ENCODE peak calls at places on chromosomes 2 and 18, in seven cellular contexts. P is HCT116, A is upper lobe of left lung, X is GM12878, C is HepG2, N is Panc1, U is K562. G is an unnamed sample. For H3K9me3, the result is how much of the 10 kb centered on the place peaks cover.

GRCh38 chr2:217804786-217805678 is 197.8 kb downstream of the TNS1 start:
- ATAC-seq in C (peak), N (no peak), U (peak), A (peak), X (no peak), P (no peak), G (peak)

GRCh38 chr2:207289295-207290018 is 123.7 kb upstream of the KLF7 start:
- ATAC-seq in X (no peak), U (no peak), N (no peak), P (no peak), A (peak), C (no peak), G (no peak)

GRCh38 chr2:17303054-17303453 is 215.2 kb downstream of the RAD51AP2 start:
- ATAC-seq in X (peak), A (no peak), N (no peak), U (no peak), C (no peak), P (no peak), G (no peak)

GRCh38 chr2:98654702-98655488 is 46.5 kb downstream of the UNC50 start:
- ATAC-seq in P (no peak), A (no peak), C (no peak), X (no peak), U (no peak), N (no peak), G (no peak)

GRCh38 chr18:35083174-35083712 is 42.0 kb downstream of the MAPRE2 start:
- ATAC-seq in C (no peak), P (no peak), A (no peak), X (no peak), U (no peak), N (no peak), G (no peak)

GRCh38 chr2:37585295-37585908 is 86.0 kb downstream of the CDC42EP3 start:
- ATAC-seq in X (peak), P (peak), N (peak), C (no peak), A (peak), U (peak), G (no peak)

GRCh38 chr2:65536596-65536995 is 104.2 kb upstream of the SPRED2 start:
- ATAC-seq in A (no peak), U (no peak), P (no peak), N (no peak), C (no peak), X (peak), G (no peak)

GRCh38 chr2:234544659-234545611 is 48.1 kb upstream of the ARL4C start:
- ATAC-seq in N (peak), P (peak), X (peak), A (peak), C (peak), U (peak), G (peak)

GRCh38 chr18:61292280-61292679 is 41.0 kb upstream of the CDH20 start:
- ATAC-seq in A (no peak), U (no peak), N (no peak), C (no peak), P (no peak), X (no peak), G (no peak)

GRCh38 chr2:190599073-190599472 is 49.8 kb upstream of the NAB1 start:
- ATAC-seq in X (no peak), A (no peak), P (no peak), N (no peak), C (no peak), U (no peak), G (no peak)

GRCh38 chr2:97935719-97936161 is 60.0 kb downstream of the TMEM131 start:
- ATAC-seq in P (peak), N (peak), U (peak), A (no peak), C (peak), X (peak), G (no peak)

GRCh38 chr2:234166521-234166920 is 116.0 kb downstream of the SPP2 start:
- ATAC-seq in X (no peak), C (no peak), N (no peak), A (no peak), U (no peak), P (no peak), G (no peak)

GRCh38 chr18:61543518-61543917 is 210.3 kb downstream of the CDH20 start:
- ATAC-seq in U (no peak), A (no peak), X (no peak), P (no peak), C (no peak), N (no peak), G (no peak)

GRCh38 chr2:88090446-88091283 is 23.0 kb downstream of the SMYD1 start:
- ATAC-seq in X (no peak), A (no peak), C (peak), N (no peak), P (no peak), U (peak), G (no peak)

GRCh38 chr2:159658887-159659437 is 42.6 kb upstream of the BAZ2B start:
- ATAC-seq in X (peak), A (no peak), C (no peak), U (no peak), P (no peak), N (no peak), G (peak)

GRCh38 chr2:69077224-69077953 is 64.4 kb downstream of the ANTXR1 start:
- ATAC-seq in A (no peak), U (no peak), P (no peak), C (no peak), N (no peak), X (no peak), G (no peak)

GRCh38 chr18:3984163-3984757 is 470.8 kb downstream of the DLGAP1 start:
- ATAC-seq in U (no peak), A (peak), X (peak), C (no peak), N (no peak), P (no peak), G (no peak)

GRCh38 chr2:96914332-96914731 is 44.5 kb upstream of the SEMA4C start:
- ATAC-seq in X (no peak), P (no peak), C (no peak), U (no peak), N (no peak), A (no peak), G (peak)

GRCh38 chr2:444937-445884 is 157.3 kb upstream of the ALKAL2 start:
- ATAC-seq in U (no peak), C (no peak), A (no peak), P (no peak), N (no peak), X (no peak), G (no peak)

GRCh38 chr18:1252936-1253335 is 348.3 kb downstream of the ADCYAP1 start:
- ATAC-seq in X (no peak), A (no peak), P (no peak), U (no peak), C (no peak), N (no peak), G (no peak)

GRCh38 chr18:1252534-1252933 is 347.9 kb downstream of the ADCYAP1 start:
- ATAC-seq in P (no peak), U (no peak), C (no peak), X (no peak), A (no peak), N (no peak), G (no peak)

GRCh38 chr18:1253825-1254224 is 349.2 kb downstream of the ADCYAP1 start:
- ATAC-seq in C (no peak), P (no peak), U (no peak), A (no peak), X (no peak), N (no peak), G (no peak)
- TF ChIP-seq POLR2AphosphoS5 in C (no peak), P (no peak), U (no peak), A (no peak), X (no peak), N (no peak), G (no peak)

GRCh38 chr2:170190172-170190571 is 12.2 kb downstream of the MYO3B start:
- ATAC-seq in N (no peak), P (no peak), A (no peak), X (peak), U (peak), C (no peak), G (no peak)
- H3K9me3 ChIP-seq in N (under half), P (under half), A (under half), X (under half), U (under half), C (under half), G (under half)

GRCh38 chr2:176679306-176679705 is 410.1 kb downstream of the MTX2 start:
- ATAC-seq in N (no peak), P (no peak), U (no peak), A (no peak), C (no peak), X (no peak), G (no peak)
- TF ChIP-seq CTCF in N (no peak), P (peak), U (no peak), A (no peak), C (no peak), X (peak), G (no peak)

DNA sequence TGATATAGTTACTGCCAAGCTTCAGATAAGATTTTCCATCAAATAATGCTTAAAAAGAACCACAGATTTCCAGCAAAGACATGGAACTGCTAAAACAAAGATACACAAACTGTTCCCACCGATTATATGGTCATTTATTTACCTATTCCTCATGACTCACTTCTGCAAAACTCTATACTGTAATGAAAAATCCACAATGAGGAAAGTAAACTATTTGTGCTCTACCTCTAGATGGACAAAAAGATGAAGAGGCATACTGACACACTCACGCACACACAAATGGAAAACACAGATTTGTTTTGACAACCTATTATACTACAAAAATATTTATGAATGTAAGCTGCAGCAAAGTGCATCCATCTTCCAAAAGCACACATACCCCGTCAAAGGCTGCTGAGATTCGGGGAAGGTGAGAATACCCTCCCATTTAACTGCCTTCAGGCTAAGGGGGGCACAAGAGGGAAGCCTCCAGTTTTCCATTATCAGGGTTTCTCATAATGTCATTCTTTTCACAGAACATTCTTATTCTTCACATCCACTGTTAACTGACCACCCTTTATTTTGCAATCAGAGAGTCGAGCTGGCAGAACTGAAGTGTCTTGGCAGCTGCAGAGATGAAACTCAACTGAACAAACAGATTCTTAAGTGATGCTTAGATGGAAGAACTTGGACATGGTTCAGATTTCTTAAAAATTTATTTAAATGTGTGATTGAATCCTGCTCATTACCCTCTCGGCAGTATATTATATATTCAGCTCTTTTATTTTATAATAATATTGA is 115.9 kb upstream of the TANK start:
- ATAC-seq in X (no peak), N (no peak), C (no peak), U (no peak), P (no peak), A (no peak), G (peak)
- TF ChIP-seq POLR2AphosphoS5 in X (no peak), N (no peak), C (no peak), U (no peak), P (no peak), A (no peak), G (no peak)

GRCh38 chr2:2754940-2755339 is 423.9 kb upstream of the MYT1L start:
- ATAC-seq in U (no peak), N (no peak), A (no peak), X (no peak), C (no peak), P (no peak), G (no peak)
- H3K9me3 ChIP-seq in U (under half), N (under half), A (under half), X (under half), C (under half), P (under half), G (under half)

DNA sequence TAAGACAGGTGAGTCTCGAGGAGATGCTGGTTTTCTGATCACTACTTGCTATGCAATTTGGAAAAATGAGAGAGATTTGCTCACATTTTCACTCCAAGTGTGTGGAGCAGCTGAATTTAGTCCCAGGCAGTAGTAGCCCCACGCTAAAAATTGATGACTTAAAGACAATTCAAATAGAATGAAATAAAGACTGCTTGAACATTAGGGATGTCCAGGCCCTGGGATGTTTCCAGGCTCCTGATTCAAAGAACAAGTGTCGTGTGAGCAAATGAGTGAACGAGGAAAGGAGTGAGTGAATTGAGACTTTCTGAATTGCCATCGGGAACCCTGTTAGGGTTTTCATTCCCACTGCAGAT is 37.3 kb upstream of the MRPL19 start:
- ATAC-seq in C (no peak), X (no peak), P (peak), N (no peak), A (no peak), U (no peak), G (no peak)
- TF ChIP-seq CTCF in C (no peak), X (no peak), P (peak), N (peak), A (no peak), U (no peak), G (no peak)

DNA sequence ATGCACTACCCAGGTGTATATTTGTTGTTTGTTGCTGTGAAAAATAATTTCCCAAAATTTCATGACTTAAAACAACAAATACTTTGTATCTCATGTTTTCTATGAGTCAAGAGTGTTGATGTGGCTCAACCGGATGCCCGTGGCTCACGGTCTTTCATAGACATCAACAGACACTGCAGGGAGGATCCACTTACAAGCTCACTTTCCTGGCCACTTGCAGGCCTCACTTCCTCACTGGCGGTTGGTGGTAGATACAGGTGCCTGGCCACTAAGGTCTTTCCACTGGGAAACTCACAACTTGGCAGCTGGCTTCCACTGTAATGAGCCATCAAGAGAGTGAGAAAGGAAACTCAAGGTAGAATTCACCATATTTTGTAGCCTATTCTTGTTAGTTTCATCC is 662.9 kb downstream of the IRS1 start:
- ATAC-seq in A (no peak), N (no peak), P (peak), C (peak), U (no peak), X (peak), G (no peak)
- TF ChIP-seq POLR2AphosphoS5 in A (no peak), N (no peak), P (no peak), C (no peak), U (no peak), X (no peak), G (no peak)

GRCh38 chr2:101622210-101622609 is 75.3 kb upstream of the MAP4K4 start:
- ATAC-seq in C (no peak), A (no peak), N (no peak), X (no peak), U (no peak), P (no peak), G (no peak)
- H3K9me3 ChIP-seq in C (under half), A (under half), N (under half), X (under half), U (under half), P (under half), G (under half)

GRCh38 chr2:55168221-55169154 is 63.6 kb downstream of the CLHC1 start:
- ATAC-seq in U (peak), A (peak), C (peak), X (peak), P (peak), N (peak), G (peak)

GRCh38 chr2:55165567-55165966 is 66.5 kb downstream of the CLHC1 start:
- ATAC-seq in P (no peak), U (no peak), X (peak), C (no peak), A (peak), N (no peak), G (no peak)

GRCh38 chr2:55167630-55167967 is 64.5 kb downstream of the CLHC1 start:
- ATAC-seq in U (no peak), N (no peak), X (no peak), P (no peak), C (no peak), A (no peak), G (no peak)

GRCh38 chr2:55169915-55170314 is 62.2 kb downstream of the CLHC1 start:
- ATAC-seq in U (no peak), N (no peak), X (no peak), P (no peak), A (no peak), C (no peak), G (no peak)

DNA sequence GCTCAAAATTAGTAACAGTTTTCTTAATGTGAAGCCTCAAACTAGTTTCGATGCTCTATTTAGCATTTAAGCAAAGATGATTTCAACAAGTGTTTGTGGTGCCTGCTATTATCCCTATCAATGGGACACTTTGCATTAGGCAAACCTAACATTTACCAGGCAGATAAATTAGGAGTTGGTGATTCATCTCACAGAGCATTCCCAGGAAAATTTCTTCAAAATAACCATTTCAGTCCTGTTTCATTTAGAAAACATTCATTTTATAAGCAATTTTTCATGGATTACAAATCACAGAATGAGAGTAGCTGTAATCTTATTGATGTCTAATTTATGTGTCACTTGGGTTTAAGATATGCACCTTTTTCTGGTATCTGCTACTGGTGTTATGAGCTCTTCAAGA is 62.7 kb downstream of the CLHC1 start:
- ATAC-seq in N (no peak), X (no peak), U (no peak), C (no peak), A (no peak), P (no peak), G (no peak)
- TF ChIP-seq CTCF in N (no peak), X (no peak), U (no peak), C (no peak), A (no peak), P (no peak), G (no peak)